ENCODE peak calls at places on chromosomes 5 and 9, in four cellular contexts. H is heart right ventricle, S is cardiac fibroblast, L is kidney epithelial cell. T is an unnamed sample.
A peak's percentile ranks its signal among the peaks of the same experiment; 100 is the strongest.

GRCh38 chr5:78562719-78563330 is 85.7 kb downstream of the LHFPL2 start:
- DNase-seq in H (no peak), S (no peak), L (no peak), T (no peak)

GRCh38 chr9:135053133-135053532 is 34.3 kb upstream of the OLFM1 start:
- DNase-seq in H (no peak), S (no peak), L (no peak), T (peak; percentile 5)

GRCh38 chr5:30042677-30043076 is 1150.8 kb upstream of the CDH6 start:
- DNase-seq in H (no peak), S (no peak), L (no peak), T (no peak)

GRCh38 chr9:113221800-113222481 is 597 bp downstream of the SLC31A1 start:
- DNase-seq in H (no peak), S (no peak), L (no peak), T (no peak)

GRCh38 chr9:133842174-133842573 is 104.0 kb upstream of the SARDH start:
- DNase-seq in H (no peak), S (no peak), L (no peak), T (no peak)

GRCh38 chr9:137012694-137013570 is 15.1 kb downstream of the ABCA2 start:
- DNase-seq in H (no peak), S (no peak), L (no peak), T (no peak)

GRCh38 chr5:181217111-181217804 is 5.8 kb upstream of the TRIM41 start:
- DNase-seq in H (peak; percentile 52), S (peak; percentile 56), L (no peak), T (peak; percentile 61)

GRCh38 chr9:20898885-20899554 is 132.4 kb downstream of the HACD4 start:
- DNase-seq in H (no peak), S (peak; percentile 4), L (no peak), T (no peak)

GRCh38 chr5:77168884-77169254 is 41.6 kb upstream of the PDE8B start:
- DNase-seq in H (no peak), S (peak; percentile 5), L (no peak), T (no peak)

GRCh38 chr9:20524776-20525175 is 97.5 kb downstream of the MLLT3 start:
- DNase-seq in H (no peak), S (no peak), L (no peak), T (no peak)

DNA sequence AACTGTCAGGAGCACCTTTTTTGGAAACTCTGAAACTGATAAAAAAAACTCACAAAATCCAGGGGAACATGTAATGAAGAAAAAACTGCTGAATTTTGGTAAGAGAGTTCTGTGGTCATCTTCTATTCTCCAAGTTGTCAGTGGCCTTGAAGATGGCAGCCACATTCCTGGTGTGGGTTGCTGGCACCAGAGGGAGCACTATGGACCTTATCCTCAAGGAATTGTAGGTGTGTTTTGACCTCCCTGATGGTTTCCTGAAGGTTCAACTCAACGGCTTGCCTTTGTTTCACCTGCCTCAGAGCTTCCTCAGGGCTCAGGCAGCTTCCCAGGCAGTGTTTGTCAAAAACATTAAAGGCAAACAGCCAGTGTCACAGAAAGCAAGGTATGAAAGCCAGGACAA is 2.2 kb upstream of the SLC38A9 start:
- DNase-seq in H (no peak), S (no peak), L (no peak), T (no peak)
- TF ChIP-seq CTCF in H (no peak), S (no peak), L (no peak), T (no peak)

DNA sequence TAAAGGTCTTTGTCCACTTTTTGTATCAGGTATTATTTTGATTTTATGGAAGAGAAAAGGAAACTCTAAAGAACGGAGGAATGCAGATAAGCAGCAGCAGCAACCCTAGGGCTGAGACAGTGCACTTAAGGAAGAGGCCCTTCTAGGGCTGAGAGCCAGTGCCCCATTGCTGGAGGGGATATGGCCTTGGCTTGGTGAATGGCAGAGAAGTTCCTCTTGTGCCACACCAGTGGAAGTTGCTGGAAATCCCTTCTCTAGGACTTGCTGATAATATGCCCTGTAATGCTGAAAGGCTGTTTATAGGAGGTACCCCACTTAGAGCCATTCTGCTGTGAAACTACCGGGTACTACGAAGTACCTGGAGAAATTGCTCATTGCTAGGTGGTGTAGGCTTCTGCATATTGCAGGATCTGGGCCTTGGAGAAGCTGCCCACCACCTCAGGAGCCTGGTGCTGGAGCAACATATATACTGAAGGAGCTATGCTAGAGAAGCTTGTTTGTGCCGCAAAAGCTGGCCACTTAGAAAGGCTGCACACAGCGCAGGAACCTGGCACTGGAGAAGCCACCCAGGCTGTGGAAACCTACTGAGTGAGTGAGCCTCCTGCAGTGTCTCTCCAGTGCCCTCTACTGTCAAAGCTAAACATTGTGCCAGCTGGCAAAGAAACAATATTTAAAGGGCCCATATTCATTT is 9.6 kb upstream of the UBTD2 start:
- DNase-seq in H (peak; percentile 44), S (peak; percentile 86), L (no peak), T (peak; percentile 21)
- TF ChIP-seq CTCF in H (peak; percentile 91), S (peak; percentile 93), L (peak; percentile 93), T (peak; percentile 67)

GRCh38 chr9:123724211-123724831 is 205.6 kb downstream of the DENND1A start:
- DNase-seq in H (no peak), S (peak; percentile 79), L (no peak), T (no peak)
- TF ChIP-seq CTCF in H (peak; percentile 41), S (peak; percentile 41), L (no peak), T (no peak)

GRCh38 chr9:94757158-94757557 is 30.7 kb downstream of the AOPEP start:
- DNase-seq in H (no peak), S (peak; percentile 57), L (peak; percentile 43), T (no peak)
- TF ChIP-seq CTCF in H (no peak), S (no peak), L (no peak), T (no peak)

GRCh38 chr9:13446935-13447334 is 167.4 kb upstream of the MPDZ start:
- DNase-seq in H (no peak), S (peak; percentile 40), L (no peak), T (no peak)
- TF ChIP-seq CTCF in H (peak; percentile 27), S (peak; percentile 7), L (no peak), T (no peak)

GRCh38 chr5:45691656-45692055 is 4.5 kb downstream of the HCN1 start:
- DNase-seq in H (no peak), S (no peak), L (no peak), T (no peak)
- TF ChIP-seq CTCF in H (no peak), S (no peak), L (no peak), T (no peak)

GRCh38 chr5:65035212-65036206 is 266.8 kb downstream of the CWC27 start:
- DNase-seq in H (peak; percentile 91), S (peak; percentile 94), L (peak; percentile 55), T (peak; percentile 70)
- TF ChIP-seq CTCF in H (no peak), S (no peak), L (no peak), T (no peak)

GRCh38 chr5:81748556-81748955 is 2.3 kb downstream of the SSBP2 start:
- DNase-seq in H (no peak), S (no peak), L (no peak), T (no peak)
- TF ChIP-seq CTCF in H (no peak), S (no peak), L (no peak), T (no peak)

T was measured in activated B cell treated with CpG ODN at 0.5 μM for 24 hours.